ENCODE peak calls at places on chromosomes 6 and 20, in five cellular contexts. V, B, P, I and Z are unnamed samples.

GRCh38 chr6:85576479-85576878 is 17.2 kb downstream of the SNX14 start:
- DNase-seq in B (no peak), P (no peak), V (no peak), I (no peak), Z (no peak)

GRCh38 chr20:58111340-58112016 is 117.0 kb downstream of the ANKRD60 start:
- DNase-seq in P (no peak), I (no peak), B (no peak), V (no peak), Z (no peak)

GRCh38 chr20:25498280-25498606 is 87.1 kb downstream of the NINL start:
- DNase-seq in B (no peak), V (no peak), P (no peak), I (no peak), Z (no peak)

GRCh38 chr20:18813483-18813882 is at the start of gene SCP2D1:
- DNase-seq in I (no peak), P (no peak), B (no peak), V (no peak), Z (no peak)

GRCh38 chr20:60057866-60058807 is 99.9 kb downstream of the CDH26 start:
- DNase-seq in I (peak), B (no peak), P (peak), V (no peak), Z (no peak)

GRCh38 chr6:73264446-73264845 is 1.4 kb upstream of the KHDC1 start:
- DNase-seq in B (no peak), I (no peak), V (no peak), P (no peak), Z (no peak)

GRCh38 chr6:158797331-158798202 is 21.6 kb downstream of the EZR start:
- DNase-seq in V (no peak), P (no peak), B (no peak), I (no peak), Z (no peak)

GRCh38 chr6:118735320-118735719 is 83.9 kb upstream of the CEP85L start:
- DNase-seq in B (no peak), V (no peak), I (no peak), P (no peak), Z (peak)

GRCh38 chr20:54491443-54491842 is 16.1 kb downstream of the DOK5 start:
- DNase-seq in I (no peak), V (no peak), B (no peak), P (no peak), Z (no peak)